ENCODE peak calls at places on chromosomes 16 and 17, in four cellular contexts. One of them, this sample, is unnamed.

GRCh38 chr16:12542818-12543699 is 260.6 kb downstream of the CPPED1 start:
- DNase-seq in heart right ventricle: no peak
- DNase-seq in stomach: no peak
- DNase-seq in A549: no peak
- DNase-seq in this sample: no peak

GRCh38 chr16:74760007-74760767 is 14.4 kb downstream of the FA2H start:
- DNase-seq in heart right ventricle: no peak
- DNase-seq in stomach: no peak
- DNase-seq in A549: peak
- DNase-seq in this sample: no peak

GRCh38 chr16:55264949-55265348 is 59.1 kb upstream of the IRX6 start:
- DNase-seq in heart right ventricle: no peak
- DNase-seq in stomach: no peak
- DNase-seq in A549: no peak
- DNase-seq in this sample: no peak

GRCh38 chr16:30924797-30925645 is 1.6 kb downstream of the FBXL19 start:
- DNase-seq in heart right ventricle: no peak
- DNase-seq in stomach: no peak
- DNase-seq in A549: no peak
- DNase-seq in this sample: no peak

GRCh38 chr17:75241996-75242460 is 19.4 kb downstream of the GGA3 start:
- DNase-seq in heart right ventricle: no peak
- DNase-seq in stomach: no peak
- DNase-seq in A549: no peak
- DNase-seq in this sample: no peak

GRCh38 chr16:84040823-84041391 is 1.7 kb downstream of the SLC38A8 start:
- DNase-seq in heart right ventricle: no peak
- DNase-seq in stomach: no peak
- DNase-seq in A549: no peak
- DNase-seq in this sample: no peak

GRCh38 chr16:19289805-19290490 is 4.4 kb downstream of the CLEC19A start:
- DNase-seq in heart right ventricle: no peak
- DNase-seq in stomach: peak
- DNase-seq in A549: no peak
- DNase-seq in this sample: no peak

GRCh38 chr17:17304521-17304985 is 1.4 kb downstream of the NT5M start:
- DNase-seq in heart right ventricle: no peak
- DNase-seq in stomach: no peak
- DNase-seq in A549: no peak
- DNase-seq in this sample: peak

GRCh38 chr17:8707232-8707590 is 37.4 kb downstream of the CCDC42 start:
- DNase-seq in heart right ventricle: no peak
- DNase-seq in stomach: no peak
- DNase-seq in A549: no peak
- DNase-seq in this sample: no peak

DNA sequence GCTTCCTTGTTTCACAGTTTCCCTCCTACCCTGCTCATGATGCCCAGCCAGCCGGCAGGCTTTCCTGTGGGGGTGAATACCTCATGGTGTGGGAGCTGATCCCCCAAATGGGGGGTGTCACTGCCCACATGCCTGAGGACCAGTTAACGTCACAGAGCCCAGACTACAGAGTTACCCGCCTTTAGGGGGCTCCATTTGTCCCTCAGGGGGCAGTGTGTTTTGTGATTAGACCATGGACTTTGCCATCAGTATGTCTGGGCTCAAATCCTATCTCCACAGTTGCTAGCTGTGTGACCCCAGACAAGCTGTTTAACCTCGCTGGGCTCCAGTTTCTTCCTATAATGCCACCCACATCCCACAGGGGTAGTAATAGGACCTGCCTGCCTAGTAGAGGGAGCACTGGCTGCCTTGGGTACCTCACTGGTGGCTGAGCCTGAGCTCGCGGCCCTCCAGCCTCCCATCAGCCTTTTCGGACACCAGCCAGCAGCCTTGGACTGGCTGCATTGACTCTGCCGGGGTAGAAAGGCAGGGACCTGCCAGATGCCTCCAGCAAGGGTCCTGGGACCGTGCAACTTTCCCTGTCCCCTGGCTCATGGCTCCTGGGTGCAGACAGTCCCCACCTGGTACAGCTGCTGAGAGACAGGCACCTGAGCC is 87.5 kb upstream of the GSE1 start:
- DNase-seq in heart right ventricle: no peak
- DNase-seq in stomach: no peak
- DNase-seq in A549: no peak
- DNase-seq in this sample: no peak
- H3K27ac ChIP-seq in heart right ventricle: no peak
- H3K27ac ChIP-seq in stomach: no peak
- H3K27ac ChIP-seq in A549: peak
- H3K27ac ChIP-seq in this sample: no peak

GRCh38 chr16:69132424-69133252 is at the start of the genes CHTF8 and UTP4:
- DNase-seq in heart right ventricle: peak
- DNase-seq in stomach: peak
- DNase-seq in A549: peak
- DNase-seq in this sample: peak

GRCh38 chr16:69127966-69128510 is 4.3 kb downstream of the CHTF8 start:
- DNase-seq in heart right ventricle: no peak
- DNase-seq in stomach: no peak
- DNase-seq in A549: no peak
- DNase-seq in this sample: peak

GRCh38 chr16:69131749-69132423 is 502 bp downstream of the CHTF8 start:
- DNase-seq in heart right ventricle: peak
- DNase-seq in stomach: peak
- DNase-seq in A549: peak
- DNase-seq in this sample: peak

GRCh38 chr16:69131167-69131748 is 1.1 kb downstream of the CHTF8 start:
- DNase-seq in heart right ventricle: peak
- DNase-seq in stomach: no peak
- DNase-seq in A549: peak
- DNase-seq in this sample: no peak

GRCh38 chr16:69130461-69130860 is 1.9 kb downstream of the CHTF8 start:
- DNase-seq in heart right ventricle: no peak
- DNase-seq in stomach: no peak
- DNase-seq in A549: no peak
- DNase-seq in this sample: no peak
- H3K4me3 ChIP-seq in heart right ventricle: no peak
- H3K4me3 ChIP-seq in stomach: no peak
- H3K4me3 ChIP-seq in A549: no peak
- H3K4me3 ChIP-seq in this sample: no peak

DNA sequence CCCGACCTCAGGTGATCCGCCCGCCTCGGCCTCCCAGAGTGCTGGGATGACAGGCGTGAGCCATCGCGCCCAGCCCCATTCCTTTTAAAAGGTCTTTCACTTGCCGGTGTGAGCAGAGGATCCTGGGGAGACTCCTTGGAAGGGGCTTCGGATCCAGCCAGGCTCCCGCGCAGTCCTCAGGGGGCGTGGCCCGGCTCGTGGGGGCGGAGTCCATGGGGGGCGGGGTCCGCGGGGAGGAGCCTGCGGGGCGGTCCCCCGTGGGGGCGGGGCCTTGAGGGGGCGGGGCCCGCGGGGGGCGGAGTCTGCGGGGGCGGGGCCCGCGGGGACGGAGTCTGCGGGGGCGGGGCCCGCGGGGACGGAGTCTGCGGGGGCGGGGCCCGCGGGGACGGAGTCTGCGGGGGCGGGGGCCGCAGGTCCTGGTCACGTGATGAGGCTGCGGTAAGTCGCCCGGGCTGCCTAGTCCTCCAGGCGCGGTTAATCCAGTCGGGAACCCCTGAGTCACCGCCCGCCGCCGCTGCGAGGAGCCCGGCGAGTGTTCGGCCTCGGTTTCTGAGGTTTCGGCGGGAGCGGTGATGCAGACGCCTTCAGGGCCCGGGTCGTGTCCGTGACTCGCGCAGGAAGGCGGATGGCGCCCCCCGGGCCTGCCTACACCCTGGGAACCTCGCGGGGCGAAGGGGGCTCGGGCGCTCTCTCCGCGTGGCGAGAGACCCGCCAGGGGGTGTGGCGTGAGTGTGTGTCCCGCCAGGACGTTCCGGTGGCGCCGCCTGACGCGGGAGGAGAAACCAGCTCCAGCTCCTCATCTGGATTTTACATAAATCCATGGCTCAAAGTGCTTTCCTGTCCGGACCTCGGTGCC is 23.6 kb upstream of the ABR start:
- DNase-seq in heart right ventricle: peak
- DNase-seq in stomach: peak
- DNase-seq in A549: peak
- DNase-seq in this sample: peak
- H3K27ac ChIP-seq in heart right ventricle: peak
- H3K27ac ChIP-seq in stomach: peak
- H3K27ac ChIP-seq in A549: peak
- H3K27ac ChIP-seq in this sample: peak

DNA sequence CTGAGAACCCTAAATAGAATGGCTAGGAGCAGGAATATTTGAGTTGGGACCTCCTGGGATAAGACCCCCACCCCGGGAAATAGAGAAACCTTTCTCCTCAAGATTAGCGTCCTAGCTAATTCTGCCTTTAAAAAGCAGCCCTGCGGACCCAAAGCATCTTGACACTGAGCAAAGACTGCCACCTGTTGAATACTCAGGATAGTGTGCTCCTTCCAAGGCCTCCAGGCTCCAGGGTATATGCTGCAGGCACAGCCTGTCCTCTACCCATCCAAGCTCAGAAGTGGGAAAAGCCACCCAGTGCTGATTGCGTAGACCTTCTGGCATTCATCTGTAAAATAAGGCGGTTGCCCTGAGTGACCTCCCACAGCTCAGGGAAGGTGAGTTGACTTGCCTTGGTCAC is 456.2 kb upstream of the DYNLRB2 start:
- DNase-seq in heart right ventricle: peak
- DNase-seq in stomach: peak
- DNase-seq in A549: peak
- DNase-seq in this sample: peak
- H3K4me3 ChIP-seq in heart right ventricle: no peak
- H3K4me3 ChIP-seq in stomach: no peak
- H3K4me3 ChIP-seq in A549: no peak
- H3K4me3 ChIP-seq in this sample: no peak

DNA sequence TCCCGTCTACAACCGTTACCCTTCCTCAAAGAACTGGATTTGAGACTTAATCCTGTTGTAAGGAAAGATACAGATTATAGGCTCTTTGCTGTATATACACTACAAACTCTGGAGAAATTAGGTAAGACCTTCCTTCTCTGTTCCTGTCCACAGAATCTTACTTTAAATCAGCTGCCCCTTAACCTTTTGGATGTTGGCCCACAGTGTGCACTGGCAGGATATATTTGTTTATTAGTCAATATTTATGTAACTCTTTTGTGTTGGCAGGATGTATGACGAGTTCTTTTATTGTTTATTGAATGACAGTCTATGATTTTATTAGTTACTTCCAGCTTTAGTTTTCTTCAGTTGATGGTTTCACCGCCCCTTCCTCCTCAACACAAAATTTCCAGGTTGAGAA is 19.7 kb downstream of the LRRC36 start:
- DNase-seq in heart right ventricle: no peak
- DNase-seq in stomach: peak
- DNase-seq in A549: peak
- DNase-seq in this sample: no peak
- H3K27ac ChIP-seq in heart right ventricle: peak
- H3K27ac ChIP-seq in stomach: peak
- H3K27ac ChIP-seq in A549: no peak
- H3K27ac ChIP-seq in this sample: no peak

GRCh38 chr17:4490109-4490591 is 8.5 kb upstream of the SPNS2 start:
- DNase-seq in heart right ventricle: no peak
- DNase-seq in stomach: no peak
- DNase-seq in A549: no peak
- DNase-seq in this sample: no peak

GRCh38 chr17:4488989-4489595 is 9.6 kb upstream of the SPNS2 start:
- DNase-seq in heart right ventricle: no peak
- DNase-seq in stomach: peak
- DNase-seq in A549: no peak
- DNase-seq in this sample: no peak

GRCh38 chr17:4490637-4491061 is 8.0 kb upstream of the SPNS2 start:
- DNase-seq in heart right ventricle: no peak
- DNase-seq in stomach: no peak
- DNase-seq in A549: no peak
- DNase-seq in this sample: no peak

GRCh38 chr17:4497101-4497824 is 1.4 kb upstream of the SPNS2 start:
- DNase-seq in heart right ventricle: no peak
- DNase-seq in stomach: no peak
- DNase-seq in A549: no peak
- DNase-seq in this sample: no peak

DNA sequence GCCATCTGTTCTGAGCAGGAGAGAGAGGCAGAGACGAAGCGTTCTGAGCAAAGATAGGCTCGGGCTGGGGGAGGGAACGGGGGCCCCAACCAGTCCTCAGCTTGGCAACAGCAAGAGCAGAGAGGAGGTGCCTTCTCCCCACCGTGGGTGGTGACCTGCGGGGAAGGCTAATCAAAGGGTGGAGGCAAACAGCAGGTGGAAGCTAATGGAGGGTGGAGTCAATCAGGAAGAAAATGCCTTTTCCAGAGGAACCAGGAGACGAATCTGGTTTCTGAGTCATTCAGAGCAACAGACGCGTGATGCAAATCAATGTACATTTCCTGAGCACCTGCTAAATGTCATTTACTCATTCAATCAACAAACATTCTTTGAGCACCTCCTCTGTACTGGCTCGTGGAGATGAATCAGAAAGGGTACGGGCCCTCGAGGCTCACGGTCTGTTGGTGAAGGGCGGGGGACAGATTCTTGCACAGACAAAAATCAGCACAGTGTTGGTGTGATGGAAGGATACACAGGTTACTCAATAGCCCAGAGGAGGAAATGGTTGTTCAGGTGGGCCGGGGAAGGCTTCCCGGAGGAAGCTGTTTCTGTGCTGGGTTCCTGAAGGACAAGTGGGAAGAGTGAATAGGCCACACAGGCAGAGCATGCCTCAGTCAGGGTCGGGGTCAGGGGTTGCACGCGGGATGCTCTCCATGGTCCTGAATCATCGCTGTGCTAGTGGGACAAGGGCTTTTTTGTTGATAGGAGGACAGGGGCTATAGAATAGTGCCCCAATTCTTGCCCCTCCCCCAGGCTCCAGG is 5.7 kb upstream of the SPNS2 start:
- DNase-seq in heart right ventricle: no peak
- DNase-seq in stomach: peak
- DNase-seq in A549: peak
- DNase-seq in this sample: peak
- H3K4me3 ChIP-seq in heart right ventricle: no peak
- H3K4me3 ChIP-seq in stomach: no peak
- H3K4me3 ChIP-seq in A549: no peak
- H3K4me3 ChIP-seq in this sample: no peak